ENCODE peak calls at places on chromosomes 6 and 20, in four cellular contexts. H is naive B cell, G is mesenteric fat pad, F is substantia nigra. R is an unnamed sample.

GRCh38 chr6:113843500-113844068 is 13.6 kb upstream of the MARCKS start:
- DNase-seq in H (no peak), G (no peak), F (no peak), R (no peak)

GRCh38 chr6:34146801-34147592 is 1.1 kb upstream of the GRM4 start:
- DNase-seq in H (no peak), G (no peak), F (no peak), R (peak)

GRCh38 chr6:17714879-17715860 is 8.4 kb upstream of the NUP153 start:
- DNase-seq in H (no peak), G (no peak), F (no peak), R (no peak)

GRCh38 chr6:129370268-129370916 is 339.6 kb downstream of the ARHGAP18 start:
- DNase-seq in H (no peak), G (no peak), F (no peak), R (peak)

GRCh38 chr20:38350879-38351775 is 4.8 kb downstream of the LBP start:
- DNase-seq in H (no peak), G (no peak), F (no peak), R (no peak)

GRCh38 chr6:10733151-10733715 is 10.4 kb downstream of the TMEM14C start:
- DNase-seq in H (no peak), G (no peak), F (no peak), R (no peak)

GRCh38 chr6:160837146-160837545 is 135.1 kb downstream of the PLG start:
- DNase-seq in H (no peak), G (no peak), F (no peak), R (no peak)

GRCh38 chr20:63004607-63005211 is 2.1 kb downstream of the BHLHE23 start:
- DNase-seq in H (no peak), G (no peak), F (no peak), R (no peak)

GRCh38 chr6:108556250-108556649 is 4.5 kb upstream of the FOXO3 start:
- DNase-seq in H (no peak), G (no peak), F (no peak), R (no peak)

GRCh38 chr6:158037771-158038170 is 56.1 kb downstream of the SYNJ2 start:
- DNase-seq in H (no peak), G (peak), F (no peak), R (no peak)

GRCh38 chr6:38192011-38192410 is 372.5 kb downstream of the ZFAND3 start:
- DNase-seq in H (no peak), G (peak), F (no peak), R (no peak)

GRCh38 chr20:62501801-62502495 is 26.2 kb upstream of the GATA5 start:
- DNase-seq in H (peak), G (no peak), F (no peak), R (no peak)

GRCh38 chr6:42335896-42336295 is 115.8 kb downstream of the TRERF1 start:
- DNase-seq in H (no peak), G (no peak), F (no peak), R (no peak)

GRCh38 chr6:13427838-13428527 is 59.4 kb downstream of the GFOD1 start:
- DNase-seq in H (peak), G (no peak), F (no peak), R (no peak)

GRCh38 chr6:131840936-131841583 is 33.2 kb downstream of the ENPP1 start:
- DNase-seq in H (no peak), G (no peak), F (no peak), R (no peak)

GRCh38 chr20:62362991-62363919 is 3.9 kb downstream of the LAMA5 start:
- DNase-seq in H (no peak), G (no peak), F (no peak), R (peak)

GRCh38 chr6:40020166-40020565 is 85.9 kb upstream of the MOCS1 start:
- DNase-seq in H (no peak), G (no peak), F (no peak), R (no peak)

GRCh38 chr6:135147637-135148592 is 33.2 kb upstream of the MYB start:
- DNase-seq in H (no peak), G (no peak), F (no peak), R (no peak)

GRCh38 chr20:61812771-61813485 is 252.8 kb downstream of the TAF4 start:
- DNase-seq in H (no peak), G (no peak), F (no peak), R (peak)

R was measured in mucosa of descending colon.